ENCODE peak calls at places on chromosomes 1 and 21, in four cellular contexts. R, Q, T and A are unnamed samples.

GRCh38 chr21:44742418-44743153 is 31.2 kb upstream of the TSPEAR start:
- DNase-seq in T (no peak), Q (no peak), R (no peak), A (no peak)

GRCh38 chr1:110525250-110525597 is 6.2 kb upstream of the KCNA10 start:
- DNase-seq in R (no peak), Q (no peak), T (no peak), A (no peak)

GRCh38 chr1:205220421-205220820 is 7.3 kb upstream of the TMCC2 start:
- DNase-seq in Q (no peak), R (no peak), T (no peak), A (no peak)

GRCh38 chr1:76158126-76158525 is 83.6 kb downstream of the ST6GALNAC3 start:
- DNase-seq in R (peak; percentile 4), T (no peak), Q (no peak), A (no peak)

GRCh38 chr1:3543076-3544049 is 67.9 kb downstream of the MEGF6 start:
- DNase-seq in T (no peak), R (peak; percentile 90), Q (no peak), A (no peak)

GRCh38 chr1:182295697-182296096 is 95.9 kb downstream of the GLUL start:
- DNase-seq in Q (no peak), T (no peak), R (no peak), A (no peak)

GRCh38 chr1:159835862-159836518 is 9.3 kb downstream of the SLAMF8 start:
- DNase-seq in T (no peak), Q (no peak), R (no peak), A (no peak)

GRCh38 chr1:156532374-156532773 is 31.8 kb upstream of the MEF2D start:
- DNase-seq in Q (no peak), T (no peak), R (no peak), A (no peak)

GRCh38 chr1:166972827-166973226 is 2.5 kb downstream of the ILDR2 start:
- DNase-seq in R (no peak), Q (no peak), T (no peak), A (no peak)

GRCh38 chr1:39753132-39754025 is 14.7 kb downstream of the PPIE start:
- DNase-seq in T (no peak), Q (no peak), R (no peak), A (no peak)

GRCh38 chr1:16393255-16394177 is 26.5 kb downstream of the SZRD1 start:
- DNase-seq in R (no peak), T (no peak), Q (peak; percentile 52), A (no peak)

GRCh38 chr1:202068596-202068995 is 54.1 kb upstream of the GPR37L1 start:
- DNase-seq in R (no peak), T (no peak), Q (no peak), A (no peak)

GRCh38 chr1:8424539-8425116 is 106.7 kb downstream of the SLC45A1 start:
- DNase-seq in T (peak; percentile 58), Q (peak; percentile 67), R (no peak), A (peak; percentile 67)

GRCh38 chr1:75203415-75204277 is 69.5 kb downstream of the LHX8 start:
- DNase-seq in T (no peak), R (peak; percentile 26), Q (no peak), A (no peak)

GRCh38 chr1:32005522-32005921 is 8.1 kb upstream of the KHDRBS1 start:
- DNase-seq in T (no peak), Q (no peak), R (no peak), A (no peak)

GRCh38 chr1:116255933-116256649 is 117.0 kb upstream of the ATP1A1 start:
- DNase-seq in R (no peak), T (no peak), Q (no peak), A (no peak)

GRCh38 chr1:75423616-75424015 is 187.3 kb downstream of the SLC44A5 start:
- DNase-seq in T (no peak), R (no peak), Q (no peak), A (no peak)

GRCh38 chr1:38235705-38236104 is 189.1 kb upstream of the POU3F1 start:
- DNase-seq in Q (no peak), T (no peak), R (peak; percentile 88), A (no peak)

GRCh38 chr1:180793451-180793850 is 119.2 kb upstream of the KIAA1614 start:
- DNase-seq in R (peak; percentile 18), T (no peak), Q (no peak), A (no peak)

GRCh38 chr1:219049411-219049943 is 124.2 kb upstream of the LYPLAL1 start:
- DNase-seq in Q (no peak), T (no peak), R (no peak), A (no peak)

GRCh38 chr1:204870165-204870912 is at the start of gene NFASC:
- DNase-seq in R (no peak), Q (peak; percentile 29), T (no peak), A (no peak)

GRCh38 chr21:42012344-42012743 is 2.2 kb upstream of the ZBTB21 start:
- DNase-seq in R (no peak), T (no peak), Q (no peak), A (no peak)

GRCh38 chr1:53311909-53312305 is 16.0 kb downstream of the LRP8 start:
- DNase-seq in T (no peak), R (no peak), Q (no peak), A (no peak)

GRCh38 chr1:2528966-2529750 is 905 bp downstream of the HES5 start:
- DNase-seq in R (no peak), T (no peak), Q (peak; percentile 58), A (peak; percentile 60)

GRCh38 chr1:34113362-34113761 is 51.7 kb downstream of the CSMD2 start:
- DNase-seq in T (no peak), Q (peak; percentile 28), R (no peak), A (no peak)

GRCh38 chr1:178017517-178017916 is 47.7 kb upstream of the SEC16B start:
- DNase-seq in Q (no peak), T (no peak), R (no peak), A (no peak)

GRCh38 chr21:24509131-24509530 is 1098.2 kb downstream of the MRPL39 start:
- DNase-seq in T (no peak), Q (no peak), R (no peak), A (no peak)

GRCh38 chr1:7224081-7224534 is 438.9 kb downstream of the CAMTA1 start:
- DNase-seq in Q (no peak), T (no peak), R (no peak), A (no peak)

GRCh38 chr1:20255666-20256065 is 35.0 kb upstream of the VWA5B1 start:
- DNase-seq in R (peak; percentile 76), T (no peak), Q (peak; percentile 41), A (peak; percentile 67)

GRCh38 chr1:203915811-203916210 is 54.4 kb downstream of the SNRPE start:
- DNase-seq in R (peak; percentile 67), Q (no peak), T (no peak), A (no peak)

GRCh38 chr1:62325076-62325475 is 5.8 kb upstream of the KANK4 start:
- DNase-seq in R (peak; percentile 78), Q (no peak), T (no peak), A (no peak)

GRCh38 chr1:25875856-25876692 is 566 bp upstream of the PAQR7 start:
- DNase-seq in Q (no peak), T (peak; percentile 61), R (no peak), A (no peak)

GRCh38 chr1:205091043-205091740 is 6.9 kb upstream of the TMEM81 start:
- DNase-seq in R (no peak), Q (no peak), T (no peak), A (no peak)

GRCh38 chr1:179599623-179600249 is 8.1 kb downstream of the TDRD5 start:
- DNase-seq in T (no peak), Q (no peak), R (peak; percentile 14), A (no peak)

GRCh38 chr1:179598631-179599030 is 7.0 kb downstream of the TDRD5 start:
- DNase-seq in Q (no peak), T (no peak), R (no peak), A (no peak)

DNA sequence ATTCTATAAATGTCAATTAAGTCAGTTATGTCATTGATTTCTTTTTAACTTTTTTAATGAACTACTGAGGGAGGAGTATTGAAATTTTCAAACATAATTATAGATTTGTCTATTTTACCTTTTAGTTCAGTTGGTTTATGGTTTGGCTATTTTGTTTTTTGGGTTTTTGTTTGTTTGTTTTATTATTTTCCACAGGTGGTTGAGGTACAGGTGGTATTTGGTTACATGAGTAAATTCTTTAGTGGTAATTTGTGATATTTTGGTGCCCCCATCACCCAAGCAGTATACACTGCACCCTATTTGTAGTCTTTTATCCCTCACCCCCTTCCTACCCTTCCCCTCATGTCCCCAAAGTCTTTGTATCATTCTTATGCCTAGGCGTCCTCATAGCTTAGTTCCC is 9.5 kb downstream of the TDRD5 start:
- DNase-seq in Q (no peak), R (no peak), T (no peak), A (no peak)
- TF ChIP-seq CTCF in Q (no peak), R (no peak), T (no peak), A (no peak)

DNA sequence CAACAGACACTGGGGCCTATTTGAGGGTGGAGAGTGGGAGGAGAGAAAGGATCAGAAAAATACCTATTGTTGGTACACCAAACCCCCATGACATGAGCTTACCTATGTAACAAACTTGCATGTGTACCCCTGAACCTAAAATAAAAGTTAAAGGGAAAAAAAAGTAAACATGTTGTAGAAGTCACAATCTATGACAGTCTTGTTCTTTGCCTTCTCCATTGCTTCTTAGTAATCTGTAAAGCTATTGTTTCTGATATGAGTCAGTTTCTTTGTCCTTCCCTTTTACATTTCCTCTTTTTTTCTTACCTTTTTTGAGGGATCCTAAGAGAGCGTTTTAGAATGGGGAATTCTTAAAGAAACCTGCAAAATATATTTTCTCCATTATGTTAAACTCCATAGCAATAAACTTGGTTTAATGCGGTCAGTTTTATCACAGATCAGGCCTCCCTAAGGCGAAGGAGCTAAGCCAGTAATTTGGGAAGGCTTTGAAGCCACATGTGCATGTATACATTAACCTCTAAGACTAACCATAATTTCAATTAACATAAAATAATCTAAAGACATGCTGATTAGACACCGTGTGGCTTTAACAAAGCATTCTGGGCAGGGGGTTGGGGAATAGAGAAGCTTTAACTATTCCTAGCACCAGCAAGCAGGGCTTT is 77.8 kb upstream of the C1orf105 start:
- DNase-seq in Q (no peak), R (peak; percentile 8), T (no peak), A (no peak)
- TF ChIP-seq CTCF in Q (no peak), R (no peak), T (no peak), A (no peak)

DNA sequence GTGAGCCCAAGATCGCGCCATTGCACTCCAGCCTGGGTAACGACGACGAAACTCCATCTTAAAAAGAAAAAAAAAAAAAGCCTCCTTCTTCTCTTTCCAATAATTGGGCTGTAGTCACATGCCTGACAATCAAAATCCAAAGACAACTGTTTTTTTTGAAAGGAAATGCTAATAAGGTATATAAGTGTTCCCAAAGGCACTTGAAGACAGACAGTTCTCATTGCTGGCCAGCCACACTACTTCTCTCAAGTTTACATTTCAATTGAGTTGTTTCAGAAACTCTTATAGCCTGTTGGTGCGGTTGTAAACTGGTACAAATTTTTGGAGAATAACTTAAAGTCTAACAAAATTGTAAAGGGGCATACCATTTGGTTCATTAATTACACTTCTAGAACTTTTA is 23.3 kb downstream of the GATAD2B start:
- DNase-seq in T (no peak), Q (no peak), R (no peak), A (no peak)
- TF ChIP-seq CTCF in T (no peak), Q (no peak), R (no peak), A (no peak)

DNA sequence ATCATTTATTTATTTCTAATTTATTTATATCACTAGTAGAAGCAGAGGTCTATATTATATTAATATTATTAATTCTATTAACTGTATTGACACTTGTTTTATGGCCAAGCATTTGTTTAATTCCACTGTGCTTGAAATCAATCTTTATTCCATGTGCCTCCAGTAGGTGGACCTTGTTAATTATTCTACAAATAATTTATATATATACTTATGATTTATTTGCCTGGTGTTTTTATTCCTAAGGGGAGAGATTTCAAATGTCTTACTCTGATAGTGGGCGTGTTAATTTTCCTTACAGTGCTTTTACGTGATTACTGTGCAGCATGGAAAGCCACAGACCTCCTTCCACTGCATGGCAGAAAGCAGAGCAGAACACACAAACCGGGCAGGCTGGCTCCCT is 17.5 kb upstream of the OR6N2 start:
- DNase-seq in Q (no peak), R (no peak), T (no peak), A (no peak)
- TF ChIP-seq CTCF in Q (no peak), R (no peak), T (no peak), A (no peak)